ENCODE peak calls at places on chromosome 4, in five cellular contexts. One of them, this sample, is unnamed.

GRCh38 chr4:75821966-75822365 is 80.3 kb downstream of the PPEF2 start:
- DNase-seq in H1: no peak
- DNase-seq in K562: no peak
- DNase-seq in A549: peak; percentile 48
- DNase-seq in HepG2: no peak
- DNase-seq in this sample: no peak

GRCh38 chr4:119299221-119300071 is 22.5 kb downstream of the FABP2 start:
- DNase-seq in A549: peak; percentile 14
- DNase-seq in H1: no peak
- DNase-seq in HepG2: peak; percentile 54
- DNase-seq in K562: peak; percentile 17
- DNase-seq in this sample: peak; percentile 32

GRCh38 chr4:120749445-120750151 is 172.9 kb downstream of the PRDM5 start:
- DNase-seq in H1: no peak
- DNase-seq in A549: no peak
- DNase-seq in HepG2: no peak
- DNase-seq in K562: no peak
- DNase-seq in this sample: peak; percentile 83

GRCh38 chr4:83217721-83218522 is 66.7 kb downstream of the COQ2 start:
- DNase-seq in K562: peak; percentile 10
- DNase-seq in H1: no peak
- DNase-seq in HepG2: no peak
- DNase-seq in A549: no peak
- DNase-seq in this sample: peak; percentile 99

GRCh38 chr4:76782837-76783236 is 115.1 kb downstream of the SOWAHB start:
- DNase-seq in HepG2: no peak
- DNase-seq in K562: no peak
- DNase-seq in H1: no peak
- DNase-seq in A549: no peak
- DNase-seq in this sample: no peak

GRCh38 chr4:3257125-3257690 is 8.2 kb downstream of the MSANTD1 start:
- DNase-seq in A549: no peak
- DNase-seq in HepG2: no peak
- DNase-seq in K562: no peak
- DNase-seq in H1: no peak
- DNase-seq in this sample: no peak

GRCh38 chr4:51894246-51894645 is 51.3 kb downstream of the DCUN1D4 start:
- DNase-seq in A549: peak; percentile 33
- DNase-seq in H1: no peak
- DNase-seq in K562: no peak
- DNase-seq in HepG2: no peak
- DNase-seq in this sample: no peak

GRCh38 chr4:57071340-57071739 is 38.8 kb downstream of the IGFBP7 start:
- DNase-seq in HepG2: no peak
- DNase-seq in H1: no peak
- DNase-seq in A549: no peak
- DNase-seq in K562: no peak
- DNase-seq in this sample: no peak

GRCh38 chr4:9953089-9953488 is 68.2 kb downstream of the SLC2A9 start:
- DNase-seq in A549: no peak
- DNase-seq in HepG2: no peak
- DNase-seq in H1: no peak
- DNase-seq in K562: no peak
- DNase-seq in this sample: no peak

GRCh38 chr4:129561886-129562285 is 465.9 kb downstream of the C4orf33 start:
- DNase-seq in A549: no peak
- DNase-seq in K562: no peak
- DNase-seq in H1: no peak
- DNase-seq in HepG2: no peak
- DNase-seq in this sample: no peak

GRCh38 chr4:92215471-92215870 is 88.3 kb upstream of the GRID2 start:
- DNase-seq in K562: no peak
- DNase-seq in HepG2: no peak
- DNase-seq in H1: no peak
- DNase-seq in A549: no peak
- DNase-seq in this sample: no peak

GRCh38 chr4:10108818-10109783 is 7.5 kb downstream of the WDR1 start:
- DNase-seq in H1: no peak
- DNase-seq in A549: no peak
- DNase-seq in HepG2: no peak
- DNase-seq in K562: no peak
- DNase-seq in this sample: no peak

GRCh38 chr4:78214078-78214477 is 157.0 kb downstream of the FRAS1 start:
- DNase-seq in H1: no peak
- DNase-seq in HepG2: no peak
- DNase-seq in K562: no peak
- DNase-seq in A549: no peak
- DNase-seq in this sample: no peak

GRCh38 chr4:47716017-47716416 is 121.8 kb downstream of the CORIN start:
- DNase-seq in K562: no peak
- DNase-seq in A549: peak; percentile 2
- DNase-seq in HepG2: peak; percentile 55
- DNase-seq in H1: no peak
- DNase-seq in this sample: no peak

GRCh38 chr4:88952081-88952480 is 104.9 kb downstream of the FAM13A start:
- DNase-seq in K562: no peak
- DNase-seq in HepG2: no peak
- DNase-seq in H1: no peak
- DNase-seq in A549: no peak
- DNase-seq in this sample: no peak

GRCh38 chr4:11281720-11282119 is 147.0 kb downstream of the HS3ST1 start:
- DNase-seq in HepG2: no peak
- DNase-seq in A549: no peak
- DNase-seq in H1: no peak
- DNase-seq in K562: no peak
- DNase-seq in this sample: no peak
- TF ChIP-seq KDM1A in HepG2: no peak
- TF ChIP-seq KDM1A in A549: no peak
- TF ChIP-seq KDM1A in H1: no peak
- TF ChIP-seq KDM1A in K562: no peak
- TF ChIP-seq KDM1A in this sample: no peak

DNA sequence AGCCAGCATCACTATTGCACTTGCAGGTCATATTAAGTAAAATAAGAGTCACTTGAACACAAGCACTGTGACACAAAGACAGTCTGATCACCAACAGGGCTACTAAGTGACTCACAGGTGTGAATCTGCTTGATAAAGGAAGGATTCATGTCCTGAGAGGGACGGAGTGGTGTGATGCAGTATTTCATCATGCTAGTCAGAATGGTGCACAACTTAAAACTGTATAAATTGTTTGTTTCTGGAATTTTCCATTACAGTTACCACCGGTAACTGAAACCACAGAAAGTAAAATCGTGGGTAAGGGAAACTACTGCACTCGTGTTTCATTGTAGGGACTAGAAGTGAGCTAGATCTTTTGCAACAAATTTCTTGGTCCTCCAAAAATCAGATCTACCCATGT is 109.7 kb downstream of the ELOVL6 start:
- DNase-seq in H1: no peak
- DNase-seq in HepG2: no peak
- DNase-seq in K562: peak; percentile 38
- DNase-seq in A549: peak; percentile 0
- DNase-seq in this sample: peak; percentile 23
- TF ChIP-seq KDM1A in H1: no peak
- TF ChIP-seq KDM1A in HepG2: no peak
- TF ChIP-seq KDM1A in K562: no peak
- TF ChIP-seq KDM1A in A549: no peak
- TF ChIP-seq KDM1A in this sample: no peak

DNA sequence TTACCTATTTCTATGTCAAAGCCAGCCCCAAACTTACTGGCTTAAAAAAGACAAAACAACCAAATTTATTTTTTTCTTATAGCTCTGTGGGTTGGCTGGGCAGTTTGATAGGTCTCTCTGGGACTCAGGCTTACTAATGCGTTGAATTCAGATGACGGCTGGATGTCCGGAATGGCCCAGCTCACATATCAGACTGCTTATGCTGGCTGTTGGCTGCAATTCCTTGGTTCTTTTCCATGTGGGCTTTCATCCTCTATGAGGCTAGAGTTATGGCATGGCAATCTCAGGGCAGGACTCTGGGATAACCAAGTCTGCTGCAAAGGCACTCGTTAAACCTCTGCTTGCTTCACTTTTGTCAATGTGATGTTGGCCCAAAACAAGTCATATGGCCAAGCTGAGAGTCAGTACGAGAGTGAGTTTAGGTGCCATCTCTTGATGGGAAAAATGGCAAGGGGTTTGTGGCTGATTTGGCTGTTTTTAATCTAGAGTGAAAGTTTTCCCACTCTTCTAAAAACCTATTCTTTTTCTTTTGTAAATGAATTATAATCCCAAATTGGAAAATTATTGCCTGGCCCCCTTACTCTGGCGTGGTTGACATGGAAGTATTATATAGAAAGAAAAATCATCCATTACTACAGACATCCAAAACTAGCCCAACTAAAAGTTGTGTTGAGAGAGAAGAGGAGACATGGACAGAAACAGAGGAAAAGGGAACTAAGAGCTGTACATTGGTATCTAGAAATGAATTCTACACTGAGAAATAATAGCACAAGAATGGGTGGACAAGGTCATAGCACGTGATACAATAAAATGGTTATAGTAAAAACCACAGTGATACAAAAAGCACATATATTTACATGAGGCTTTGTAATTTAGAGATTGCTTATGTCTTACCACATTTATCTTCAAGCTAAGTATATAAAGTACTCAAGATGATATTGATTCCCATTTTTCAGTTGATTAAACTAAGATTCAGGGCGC is 6.6 kb downstream of the PRIMPOL start:
- DNase-seq in K562: no peak
- DNase-seq in HepG2: no peak
- DNase-seq in A549: no peak
- DNase-seq in H1: no peak
- DNase-seq in this sample: no peak
- TF ChIP-seq KDM1A in K562: no peak
- TF ChIP-seq KDM1A in HepG2: no peak
- TF ChIP-seq KDM1A in A549: no peak
- TF ChIP-seq KDM1A in H1: no peak
- TF ChIP-seq KDM1A in this sample: no peak

DNA sequence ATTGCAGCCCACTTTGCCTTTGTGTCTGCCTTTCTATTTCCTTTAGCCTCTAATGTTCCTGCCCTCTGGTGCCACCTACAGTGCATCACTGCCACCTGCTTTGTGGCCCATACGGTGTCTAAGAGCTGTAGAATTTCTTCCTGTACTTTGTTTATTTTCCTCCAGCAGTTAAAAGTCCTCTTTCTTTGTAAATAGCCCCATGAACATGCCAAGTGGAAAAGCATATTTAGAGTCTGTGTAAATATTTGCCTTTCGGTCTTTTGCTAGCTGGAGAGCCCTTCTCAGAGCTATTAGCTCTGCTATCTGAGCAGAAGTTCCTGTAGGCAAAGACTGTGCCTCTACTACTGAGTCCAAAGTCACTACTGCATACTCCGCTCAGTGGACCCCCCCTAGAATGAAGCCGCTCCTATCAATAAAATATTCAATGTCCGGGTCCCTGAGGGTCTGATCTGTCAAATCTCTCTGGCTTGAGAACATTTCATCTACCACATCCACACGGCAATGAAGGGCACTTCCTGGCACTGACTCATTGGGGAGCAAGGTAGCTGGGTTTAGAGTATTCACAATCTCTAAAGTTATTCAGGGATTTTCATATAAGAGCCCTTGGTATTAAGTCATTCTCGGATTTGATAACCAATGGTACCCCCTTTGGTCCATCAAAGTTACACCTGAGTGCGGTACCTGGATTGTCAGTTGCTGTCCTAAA is 36.3 kb downstream of the SULT1E1 start:
- DNase-seq in K562: no peak
- DNase-seq in A549: peak; percentile 40
- DNase-seq in HepG2: peak; percentile 98
- DNase-seq in H1: no peak
- DNase-seq in this sample: no peak
- TF ChIP-seq KDM1A in K562: no peak
- TF ChIP-seq KDM1A in A549: no peak
- TF ChIP-seq KDM1A in HepG2: peak; percentile 61
- TF ChIP-seq KDM1A in H1: no peak
- TF ChIP-seq KDM1A in this sample: no peak

GRCh38 chr4:98700630-98701029 is 42.2 kb upstream of the TSPAN5 start:
- DNase-seq in K562: no peak
- DNase-seq in A549: no peak
- DNase-seq in HepG2: no peak
- DNase-seq in H1: no peak
- DNase-seq in this sample: no peak

GRCh38 chr4:98711526-98711925 is 53.1 kb upstream of the TSPAN5 start:
- DNase-seq in HepG2: no peak
- DNase-seq in A549: no peak
- DNase-seq in K562: no peak
- DNase-seq in H1: no peak
- DNase-seq in this sample: no peak

GRCh38 chr4:98710831-98711230 is 52.4 kb upstream of the TSPAN5 start:
- DNase-seq in H1: no peak
- DNase-seq in A549: no peak
- DNase-seq in HepG2: no peak
- DNase-seq in K562: no peak
- DNase-seq in this sample: no peak

GRCh38 chr4:98706935-98707334 is 48.5 kb upstream of the TSPAN5 start:
- DNase-seq in H1: no peak
- DNase-seq in K562: no peak
- DNase-seq in A549: no peak
- DNase-seq in HepG2: no peak
- DNase-seq in this sample: no peak

GRCh38 chr4:98706200-98706813 is 47.9 kb upstream of the TSPAN5 start:
- DNase-seq in HepG2: no peak
- DNase-seq in A549: no peak
- DNase-seq in H1: no peak
- DNase-seq in K562: no peak
- DNase-seq in this sample: no peak
- TF ChIP-seq KDM1A in HepG2: no peak
- TF ChIP-seq KDM1A in A549: no peak
- TF ChIP-seq KDM1A in H1: no peak
- TF ChIP-seq KDM1A in K562: no peak
- TF ChIP-seq KDM1A in this sample: no peak

DNA sequence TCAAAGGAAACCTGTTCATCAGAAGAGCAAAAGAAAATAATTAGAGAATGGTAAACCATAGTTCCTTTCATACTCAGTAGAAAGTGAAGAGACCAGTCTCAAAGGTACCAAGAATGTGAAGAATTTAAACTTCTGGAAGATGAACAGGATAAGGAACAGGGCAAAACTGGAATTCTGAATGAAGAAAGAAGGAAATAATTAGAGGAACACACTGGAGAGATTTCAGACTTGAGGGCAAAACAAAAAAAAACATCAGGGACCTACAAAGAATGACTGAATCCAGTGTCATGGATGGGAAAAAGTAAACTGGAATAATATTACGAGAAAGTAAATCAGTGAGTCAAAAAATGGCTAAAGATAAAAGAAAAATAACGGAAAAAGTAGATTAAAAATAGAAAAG is 245.6 kb upstream of the NEIL3 start:
- DNase-seq in A549: no peak
- DNase-seq in HepG2: no peak
- DNase-seq in H1: no peak
- DNase-seq in K562: no peak
- DNase-seq in this sample: no peak
- TF ChIP-seq KDM1A in A549: no peak
- TF ChIP-seq KDM1A in HepG2: no peak
- TF ChIP-seq KDM1A in H1: no peak
- TF ChIP-seq KDM1A in K562: no peak
- TF ChIP-seq KDM1A in this sample: no peak

This sample was measured in GM12878.